ENCODE peak calls at places on chromosomes 7 and 10, in ten cellular contexts. One of them, this sample, is unnamed.

GRCh38 chr7:100080895-100081534 is 508 bp downstream of the ZNF3 start:
- DNase-seq in RWPE2: no peak
- DNase-seq in GM04503: no peak
- DNase-seq in NCI-H69: peak; percentile 56
- DNase-seq in NCI-H1436: no peak
- DNase-seq in psoas muscle: no peak
- DNase-seq in EH: peak; percentile 26
- DNase-seq in HFF-Myc: no peak
- DNase-seq in stimulated activated CD4-positive, alpha-beta T cell treated with anti-CD3 and anti-CD28 coated beads, Interleukin-1b, Interleukin-23, amount 100 ng/mL, for 1 hour: no peak
- DNase-seq in neuronal stem cell: no peak
- DNase-seq in this sample: no peak

GRCh38 chr10:129259128-129259527 is 207.9 kb upstream of the MGMT start:
- DNase-seq in GM04503: no peak
- DNase-seq in NCI-H69: no peak
- DNase-seq in stimulated activated CD4-positive, alpha-beta T cell treated with anti-CD3 and anti-CD28 coated beads, Interleukin-1b, Interleukin-23, amount 100 ng/mL, for 1 hour: no peak
- DNase-seq in RWPE2: no peak
- DNase-seq in EH: no peak
- DNase-seq in neuronal stem cell: no peak
- DNase-seq in NCI-H1436: no peak
- DNase-seq in psoas muscle: no peak
- DNase-seq in HFF-Myc: no peak
- DNase-seq in this sample: no peak

GRCh38 chr7:158827411-158828342 is 1.6 kb downstream of the ESYT2 start:
- DNase-seq in NCI-H1436: no peak
- DNase-seq in psoas muscle: no peak
- DNase-seq in EH: peak; percentile 38
- DNase-seq in NCI-H69: no peak
- DNase-seq in HFF-Myc: no peak
- DNase-seq in neuronal stem cell: no peak
- DNase-seq in GM04503: no peak
- DNase-seq in RWPE2: no peak
- DNase-seq in stimulated activated CD4-positive, alpha-beta T cell treated with anti-CD3 and anti-CD28 coated beads, Interleukin-1b, Interleukin-23, amount 100 ng/mL, for 1 hour: no peak
- DNase-seq in this sample: no peak

GRCh38 chr7:28086198-28086597 is 94.4 kb downstream of the JAZF1 start:
- DNase-seq in EH: no peak
- DNase-seq in HFF-Myc: no peak
- DNase-seq in stimulated activated CD4-positive, alpha-beta T cell treated with anti-CD3 and anti-CD28 coated beads, Interleukin-1b, Interleukin-23, amount 100 ng/mL, for 1 hour: no peak
- DNase-seq in NCI-H1436: no peak
- DNase-seq in neuronal stem cell: no peak
- DNase-seq in GM04503: no peak
- DNase-seq in psoas muscle: no peak
- DNase-seq in RWPE2: no peak
- DNase-seq in NCI-H69: peak; percentile 83
- DNase-seq in this sample: no peak

GRCh38 chr7:111827863-111828504 is 265.7 kb upstream of the IMMP2L start:
- DNase-seq in neuronal stem cell: no peak
- DNase-seq in HFF-Myc: peak; percentile 21
- DNase-seq in GM04503: peak; percentile 12
- DNase-seq in psoas muscle: no peak
- DNase-seq in RWPE2: no peak
- DNase-seq in NCI-H69: no peak
- DNase-seq in NCI-H1436: no peak
- DNase-seq in stimulated activated CD4-positive, alpha-beta T cell treated with anti-CD3 and anti-CD28 coated beads, Interleukin-1b, Interleukin-23, amount 100 ng/mL, for 1 hour: no peak
- DNase-seq in EH: peak; percentile 62
- DNase-seq in this sample: no peak

GRCh38 chr7:1271656-1272055 is 39.0 kb downstream of the UNCX start:
- DNase-seq in neuronal stem cell: no peak
- DNase-seq in psoas muscle: no peak
- DNase-seq in stimulated activated CD4-positive, alpha-beta T cell treated with anti-CD3 and anti-CD28 coated beads, Interleukin-1b, Interleukin-23, amount 100 ng/mL, for 1 hour: no peak
- DNase-seq in RWPE2: no peak
- DNase-seq in NCI-H69: no peak
- DNase-seq in GM04503: no peak
- DNase-seq in HFF-Myc: no peak
- DNase-seq in NCI-H1436: no peak
- DNase-seq in EH: no peak
- DNase-seq in this sample: no peak

GRCh38 chr10:125084191-125085186 is 75.9 kb downstream of the CTBP2 start:
- DNase-seq in GM04503: peak; percentile 85
- DNase-seq in NCI-H1436: no peak
- DNase-seq in neuronal stem cell: no peak
- DNase-seq in stimulated activated CD4-positive, alpha-beta T cell treated with anti-CD3 and anti-CD28 coated beads, Interleukin-1b, Interleukin-23, amount 100 ng/mL, for 1 hour: no peak
- DNase-seq in EH: peak; percentile 98
- DNase-seq in RWPE2: peak; percentile 80
- DNase-seq in NCI-H69: no peak
- DNase-seq in psoas muscle: peak; percentile 74
- DNase-seq in HFF-Myc: peak; percentile 88
- DNase-seq in this sample: no peak

GRCh38 chr7:5296627-5297226 is 14.0 kb downstream of the SLC29A4 start:
- DNase-seq in stimulated activated CD4-positive, alpha-beta T cell treated with anti-CD3 and anti-CD28 coated beads, Interleukin-1b, Interleukin-23, amount 100 ng/mL, for 1 hour: peak; percentile 34
- DNase-seq in NCI-H1436: no peak
- DNase-seq in neuronal stem cell: peak; percentile 75
- DNase-seq in EH: no peak
- DNase-seq in GM04503: no peak
- DNase-seq in RWPE2: no peak
- DNase-seq in psoas muscle: no peak
- DNase-seq in NCI-H69: peak; percentile 91
- DNase-seq in HFF-Myc: no peak
- DNase-seq in this sample: peak; percentile 60

GRCh38 chr10:43204943-43205671 is 61.8 kb downstream of the RASGEF1A start:
- DNase-seq in EH: peak; percentile 50
- DNase-seq in psoas muscle: peak; percentile 36
- DNase-seq in GM04503: no peak
- DNase-seq in stimulated activated CD4-positive, alpha-beta T cell treated with anti-CD3 and anti-CD28 coated beads, Interleukin-1b, Interleukin-23, amount 100 ng/mL, for 1 hour: no peak
- DNase-seq in RWPE2: peak; percentile 47
- DNase-seq in NCI-H69: peak; percentile 67
- DNase-seq in neuronal stem cell: peak; percentile 33
- DNase-seq in HFF-Myc: no peak
- DNase-seq in NCI-H1436: peak; percentile 56
- DNase-seq in this sample: peak; percentile 22

GRCh38 chr7:152636436-152636835 is 39.5 kb downstream of the XRCC2 start:
- DNase-seq in EH: no peak
- DNase-seq in NCI-H69: no peak
- DNase-seq in psoas muscle: no peak
- DNase-seq in NCI-H1436: no peak
- DNase-seq in stimulated activated CD4-positive, alpha-beta T cell treated with anti-CD3 and anti-CD28 coated beads, Interleukin-1b, Interleukin-23, amount 100 ng/mL, for 1 hour: no peak
- DNase-seq in HFF-Myc: no peak
- DNase-seq in GM04503: no peak
- DNase-seq in RWPE2: no peak
- DNase-seq in neuronal stem cell: no peak
- DNase-seq in this sample: no peak

GRCh38 chr10:22475857-22476600 is 130.7 kb downstream of the SPAG6 start:
- DNase-seq in stimulated activated CD4-positive, alpha-beta T cell treated with anti-CD3 and anti-CD28 coated beads, Interleukin-1b, Interleukin-23, amount 100 ng/mL, for 1 hour: no peak
- DNase-seq in RWPE2: no peak
- DNase-seq in HFF-Myc: no peak
- DNase-seq in GM04503: no peak
- DNase-seq in NCI-H1436: no peak
- DNase-seq in neuronal stem cell: peak; percentile 48
- DNase-seq in EH: peak; percentile 4
- DNase-seq in psoas muscle: peak; percentile 16
- DNase-seq in NCI-H69: peak; percentile 28
- DNase-seq in this sample: no peak

GRCh38 chr7:129845972-129846327 is 106.8 kb downstream of the UBE2H start:
- DNase-seq in HFF-Myc: no peak
- DNase-seq in psoas muscle: no peak
- DNase-seq in NCI-H69: no peak
- DNase-seq in RWPE2: no peak
- DNase-seq in GM04503: no peak
- DNase-seq in neuronal stem cell: no peak
- DNase-seq in EH: peak; percentile 81
- DNase-seq in NCI-H1436: no peak
- DNase-seq in stimulated activated CD4-positive, alpha-beta T cell treated with anti-CD3 and anti-CD28 coated beads, Interleukin-1b, Interleukin-23, amount 100 ng/mL, for 1 hour: no peak
- DNase-seq in this sample: no peak

GRCh38 chr10:44306147-44306710 is 78.7 kb downstream of the CXCL12 start:
- DNase-seq in neuronal stem cell: no peak
- DNase-seq in NCI-H69: no peak
- DNase-seq in NCI-H1436: no peak
- DNase-seq in psoas muscle: no peak
- DNase-seq in stimulated activated CD4-positive, alpha-beta T cell treated with anti-CD3 and anti-CD28 coated beads, Interleukin-1b, Interleukin-23, amount 100 ng/mL, for 1 hour: no peak
- DNase-seq in HFF-Myc: no peak
- DNase-seq in GM04503: peak; percentile 65
- DNase-seq in RWPE2: no peak
- DNase-seq in EH: peak; percentile 90
- DNase-seq in this sample: no peak

GRCh38 chr7:8442814-8443304 is 9.4 kb downstream of the NXPH1 start:
- DNase-seq in neuronal stem cell: peak; percentile 87
- DNase-seq in RWPE2: peak; percentile 42
- DNase-seq in psoas muscle: peak; percentile 39
- DNase-seq in NCI-H1436: no peak
- DNase-seq in GM04503: no peak
- DNase-seq in NCI-H69: no peak
- DNase-seq in HFF-Myc: no peak
- DNase-seq in stimulated activated CD4-positive, alpha-beta T cell treated with anti-CD3 and anti-CD28 coated beads, Interleukin-1b, Interleukin-23, amount 100 ng/mL, for 1 hour: no peak
- DNase-seq in EH: no peak
- DNase-seq in this sample: no peak

GRCh38 chr7:154953006-154953684 is 49.8 kb downstream of the PAXIP1 start:
- DNase-seq in stimulated activated CD4-positive, alpha-beta T cell treated with anti-CD3 and anti-CD28 coated beads, Interleukin-1b, Interleukin-23, amount 100 ng/mL, for 1 hour: peak; percentile 22
- DNase-seq in RWPE2: no peak
- DNase-seq in NCI-H69: peak; percentile 44
- DNase-seq in GM04503: no peak
- DNase-seq in HFF-Myc: peak; percentile 20
- DNase-seq in NCI-H1436: no peak
- DNase-seq in EH: peak; percentile 45
- DNase-seq in psoas muscle: peak; percentile 55
- DNase-seq in neuronal stem cell: peak; percentile 47
- DNase-seq in this sample: peak; percentile 55

This sample was measured in activated T-helper 9 cell treated with anti-CD3 and anti-CD28 coated beads, Interleukin-2, amount 50 U/mL, for 16 hours.